ENCODE peak calls at places on chromosomes 2 and 18, in six cellular contexts. B is mammary epithelial cell, K is neural progenitor cell, F is PC-9, C is HCT116, V is GM23338. A is an unnamed sample.

GRCh38 chr2:127105656-127106456 is 1.1 kb downstream of the BIN1 start:
- DNase-seq in B (no peak), K (peak; percentile 73), F (peak; percentile 41), C (no peak), V (peak; percentile 77), A (peak; percentile 76)

GRCh38 chr2:70528921-70529320 is 24.7 kb downstream of the TGFA start:
- DNase-seq in B (no peak), K (no peak), F (no peak), C (no peak), V (no peak), A (no peak)

GRCh38 chr2:30992781-30993180 is 145.5 kb downstream of the GALNT14 start:
- DNase-seq in B (no peak), K (no peak), F (no peak), C (no peak), V (no peak), A (no peak)

GRCh38 chr18:39380823-39381222 is 1815.2 kb upstream of the CELF4 start:
- DNase-seq in B (no peak), K (peak; percentile 81), F (no peak), C (no peak), V (peak; percentile 57), A (no peak)

GRCh38 chr18:7369006-7369405 is 138.1 kb downstream of the LRRC30 start:
- DNase-seq in B (no peak), K (peak; percentile 21), F (no peak), C (no peak), V (peak; percentile 16), A (no peak)

GRCh38 chr18:54607213-54607934 is 16.3 kb downstream of the DYNAP start:
- DNase-seq in B (peak; percentile 91), K (no peak), F (peak; percentile 32), C (no peak), V (peak; percentile 86), A (peak; percentile 40)

GRCh38 chr18:58502628-58503027 is 126.3 kb downstream of the ALPK2 start:
- DNase-seq in B (no peak), K (no peak), F (no peak), C (no peak), V (no peak), A (no peak)

GRCh38 chr18:55404811-55405654 is 183.0 kb downstream of the TCF4 start:
- DNase-seq in B (no peak), K (no peak), F (no peak), C (no peak), V (no peak), A (no peak)

GRCh38 chr2:186105016-186105415 is 366.4 kb downstream of the FSIP2 start:
- DNase-seq in B (peak; percentile 70), K (no peak), F (no peak), C (no peak), V (no peak), A (no peak)

GRCh38 chr2:146544701-146545100 is 1300.1 kb upstream of the ACVR2A start:
- DNase-seq in B (peak; percentile 16), K (no peak), F (no peak), C (no peak), V (no peak), A (no peak)

GRCh38 chr2:172087780-172088244 is 2.5 kb downstream of the DLX1 start:
- DNase-seq in B (no peak), K (peak; percentile 66), F (no peak), C (no peak), V (peak; percentile 62), A (no peak)

GRCh38 chr2:39158351-39158750 is 37.5 kb upstream of the SOS1 start:
- DNase-seq in B (no peak), K (no peak), F (no peak), C (no peak), V (no peak), A (no peak)

GRCh38 chr2:216316743-216317142 is 55.5 kb downstream of the MARCHF4 start:
- DNase-seq in B (peak; percentile 70), K (no peak), F (no peak), C (no peak), V (no peak), A (no peak)

GRCh38 chr2:56185101-56185581 is 1.4 kb downstream of the CCDC85A start:
- DNase-seq in B (peak; percentile 14), K (peak; percentile 39), F (peak; percentile 5), C (no peak), V (peak; percentile 45), A (peak; percentile 55)

GRCh38 chr2:205025580-205026240 is 480.4 kb downstream of the PARD3B start:
- DNase-seq in B (peak; percentile 1), K (no peak), F (no peak), C (no peak), V (no peak), A (no peak)

GRCh38 chr2:236959876-236960275 is 125.8 kb upstream of the COPS8 start:
- DNase-seq in B (no peak), K (no peak), F (no peak), C (no peak), V (no peak), A (no peak)

GRCh38 chr2:237198144-237198900 is 112.6 kb downstream of the COPS8 start:
- DNase-seq in B (no peak), K (no peak), F (no peak), C (no peak), V (peak; percentile 31), A (no peak)

GRCh38 chr2:64565358-64565757 is 41.2 kb downstream of the AFTPH start:
- DNase-seq in B (no peak), K (no peak), F (no peak), C (no peak), V (no peak), A (no peak)

GRCh38 chr2:101717041-101717817 is 19.7 kb downstream of the MAP4K4 start:
- DNase-seq in B (no peak), K (no peak), F (no peak), C (no peak), V (no peak), A (no peak)

GRCh38 chr2:46329803-46330775 is 32.9 kb downstream of the EPAS1 start:
- DNase-seq in B (peak; percentile 91), K (no peak), F (no peak), C (no peak), V (no peak), A (peak; percentile 67)

GRCh38 chr2:217972490-217972889 is 30.3 kb downstream of the TNS1 start:
- DNase-seq in B (no peak), K (peak; percentile 42), F (no peak), C (no peak), V (no peak), A (no peak)

DNA sequence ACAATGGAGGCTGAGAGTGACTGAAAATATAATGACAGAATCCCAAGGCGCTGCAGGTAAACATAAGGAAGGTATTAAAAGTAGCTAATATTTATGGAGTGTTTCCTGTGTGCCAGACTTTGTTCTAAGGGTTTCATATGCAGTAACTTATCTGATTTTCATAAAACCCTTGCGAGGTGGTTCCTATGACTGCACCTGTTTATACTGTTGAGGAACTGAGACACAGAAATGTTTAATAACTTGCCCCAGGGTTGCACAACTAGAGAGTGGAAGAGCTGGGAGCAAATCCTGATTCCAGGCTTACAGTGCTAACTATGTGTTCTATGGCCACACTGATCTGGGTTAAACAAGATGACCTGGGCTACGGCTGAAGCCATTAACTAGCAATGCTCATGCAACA is 2.4 kb downstream of the SP110 start:
- DNase-seq in B (no peak), K (no peak), F (no peak), C (no peak), V (no peak), A (no peak)
- H3K4me3 ChIP-seq in B (no peak overlapping the region), K (no peak overlapping the region), F (no peak overlapping the region), C (no peak overlapping the region), V (no peak overlapping the region), A (no peak overlapping the region)

GRCh38 chr2:180238729-180239128 is 231.6 kb upstream of the CWC22 start:
- DNase-seq in B (no peak), K (no peak), F (no peak), C (no peak), V (no peak), A (no peak)

GRCh38 chr2:180246281-180246680 is 239.2 kb upstream of the CWC22 start:
- DNase-seq in B (no peak), K (no peak), F (no peak), C (no peak), V (no peak), A (no peak)

GRCh38 chr2:180240774-180241173 is 233.7 kb upstream of the CWC22 start:
- DNase-seq in B (peak; percentile 27), K (no peak), F (no peak), C (peak; percentile 10), V (peak; percentile 35), A (peak; percentile 7)
- TF ChIP-seq CTCF in B (peak; percentile 62), K (peak; percentile 47), F (peak; percentile 59), C (peak; percentile 45), V (peak; percentile 49), A (peak; percentile 36)

GRCh38 chr2:157876066-157876770 is at the start of gene ACVR1:
- DNase-seq in B (peak; percentile 96), K (peak; percentile 98), F (peak; percentile 86), C (peak; percentile 90), V (peak; percentile 97), A (peak; percentile 98)

GRCh38 chr2:157874997-157875719 is 972 bp downstream of the ACVR1 start:
- DNase-seq in B (peak; percentile 84), K (peak; percentile 72), F (peak; percentile 7), C (no peak), V (peak; percentile 59), A (peak; percentile 65)

GRCh38 chr2:157877761-157878400 is 1.8 kb upstream of the ACVR1 start:
- DNase-seq in B (no peak), K (no peak), F (no peak), C (no peak), V (no peak), A (no peak)

GRCh38 chr2:157875720-157876065 is 437 bp downstream of the ACVR1 start:
- DNase-seq in B (no peak), K (peak; percentile 83), F (no peak), C (no peak), V (peak; percentile 63), A (peak; percentile 80)

DNA sequence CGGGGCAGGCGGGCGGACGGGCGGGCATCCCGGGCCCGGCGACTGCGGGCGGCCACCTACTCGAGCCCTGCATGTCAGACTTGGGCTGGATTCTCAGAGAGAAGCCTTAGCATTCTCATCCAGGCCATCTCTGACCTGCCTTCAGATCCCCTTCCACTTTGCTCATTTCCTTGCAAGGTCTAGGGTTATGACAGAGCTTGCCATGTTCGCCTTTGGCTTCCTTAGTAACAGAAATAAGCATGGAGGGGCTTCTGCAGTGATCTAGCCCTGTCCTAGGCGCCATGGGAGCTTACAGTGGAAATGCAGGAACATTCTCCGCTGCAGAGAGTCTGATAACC is 610 bp upstream of the ACVR1 start:
- DNase-seq in B (no peak), K (no peak), F (no peak), C (no peak), V (no peak), A (no peak)
- TF ChIP-seq EZH2 in B (no peak), K (no peak), F (no peak), C (no peak), V (no peak), A (no peak)

GRCh38 chr2:189177441-189177840 is 2.1 kb downstream of the COL5A2 start:
- DNase-seq in B (no peak), K (no peak), F (no peak), C (no peak), V (no peak), A (no peak)

GRCh38 chr2:189181706-189182105 is 2.1 kb upstream of the COL5A2 start:
- DNase-seq in B (no peak), K (no peak), F (no peak), C (no peak), V (no peak), A (peak; percentile 18)

GRCh38 chr2:189178007-189178406 is 1.6 kb downstream of the COL5A2 start:
- DNase-seq in B (peak; percentile 9), K (no peak), F (no peak), C (no peak), V (no peak), A (peak; percentile 30)

GRCh38 chr2:189179607-189179979 is at the start of gene COL5A2:
- DNase-seq in B (peak; percentile 78), K (peak; percentile 56), F (no peak), C (no peak), V (peak; percentile 55), A (peak; percentile 85)

GRCh38 chr2:189178726-189179606 is 595 bp downstream of the COL5A2 start:
- DNase-seq in B (peak; percentile 63), K (peak; percentile 43), F (no peak), C (no peak), V (peak; percentile 46), A (peak; percentile 56)
- H3K4me3 ChIP-seq in B (peak overlapping the region; percentile 54), K (peak overlapping the region; percentile 52), F (no peak overlapping the region), C (no peak overlapping the region), V (peak overlapping the region; percentile 58), A (peak overlapping the region; percentile 68)